ENCODE peak calls at places on chromosomes 5 and 9, in ten cellular contexts. G is AG08396; W is HCT116; X is EH; E is HEK293T; I is fibroblast of the conjunctiva; N is dorsolateral prefrontal cortex; B is activated CD4-positive, alpha-beta memory T cell treated with anti-CD3 and anti-CD28 coated beads, Interleukin-2, amount 10 ng/mL, durations not matched to agents 7 days and 5 days; Y is tibial nerve; M is cerebellar cortex. T is an unnamed sample.

GRCh38 chr9:35820076-35820475 is 5.2 kb upstream of the HINT2 start:
- DNase-seq in Y (no peak), B (no peak), I (no peak), N (no peak), X (peak), E (no peak), G (peak), M (no peak), W (no peak), T (peak)

GRCh38 chr9:73151653-73152382 is at the start of gene ANXA1:
- DNase-seq in B (no peak), W (peak), M (no peak), Y (no peak), I (peak), X (peak), G (peak), N (no peak), E (no peak), T (peak)

GRCh38 chr9:124513374-124513994 is 6.3 kb upstream of the NR5A1 start:
- DNase-seq in X (peak), W (no peak), I (no peak), B (no peak), E (no peak), N (no peak), G (no peak), Y (no peak), M (no peak), T (no peak)

GRCh38 chr5:173753307-173754168 is 134.6 kb upstream of the CPEB4 start:
- DNase-seq in Y (no peak), W (no peak), X (no peak), B (no peak), N (no peak), I (peak), M (peak), E (peak), G (no peak), T (peak)

GRCh38 chr5:166102947-166103346 is 2188.5 kb upstream of the WWC1 start:
- DNase-seq in N (no peak), I (no peak), G (no peak), E (no peak), B (no peak), Y (no peak), M (no peak), X (no peak), W (no peak), T (no peak)

GRCh38 chr5:139457241-139457640 is 5.3 kb downstream of the ECSCR start:
- DNase-seq in N (no peak), G (no peak), Y (no peak), E (no peak), W (no peak), I (no peak), M (no peak), X (no peak), B (no peak), T (no peak)

GRCh38 chr9:114163517-114163924 is 8.2 kb downstream of the COL27A1 start:
- DNase-seq in E (peak), I (peak), B (no peak), N (no peak), G (peak), W (no peak), X (peak), M (no peak), Y (no peak), T (peak)

GRCh38 chr9:15618540-15619331 is 65.9 kb downstream of the CCDC171 start:
- DNase-seq in E (no peak), X (no peak), B (no peak), G (no peak), Y (no peak), N (no peak), I (no peak), W (no peak), M (no peak), T (no peak)

GRCh38 chr9:134585021-134585561 is 56.5 kb upstream of the COL5A1 start:
- DNase-seq in W (no peak), X (no peak), Y (no peak), I (no peak), M (no peak), E (no peak), N (no peak), B (peak), G (no peak), T (no peak)

GRCh38 chr5:14528926-14529325 is 52.7 kb upstream of the OTULINL start:
- DNase-seq in N (no peak), E (no peak), W (no peak), X (no peak), G (no peak), I (no peak), M (no peak), B (no peak), Y (no peak), T (no peak)

GRCh38 chr5:154757647-154758406 is 2.6 kb downstream of the LARP1 start:
- DNase-seq in B (peak), W (no peak), M (no peak), G (no peak), E (no peak), X (peak), N (no peak), Y (no peak), I (no peak), T (peak)

GRCh38 chr5:165321912-165322311 is 1816.5 kb downstream of the MAT2B start:
- DNase-seq in Y (no peak), N (no peak), X (no peak), E (no peak), M (no peak), B (no peak), I (peak), W (no peak), G (peak), T (peak)

GRCh38 chr5:35651002-35651756 is 33.5 kb downstream of the SPEF2 start:
- DNase-seq in E (peak), M (peak), I (peak), N (no peak), B (peak), Y (no peak), W (peak), G (peak), X (peak), T (peak)

GRCh38 chr5:8905021-8905420 is 640.9 kb downstream of the SEMA5A start:
- DNase-seq in N (no peak), E (no peak), G (no peak), I (peak), Y (no peak), M (no peak), B (no peak), W (no peak), X (peak), T (peak)

GRCh38 chr5:72624641-72625236 is 117.5 kb upstream of the ZNF366 start:
- DNase-seq in M (peak), N (peak), G (peak), B (no peak), E (no peak), Y (no peak), W (no peak), X (peak), I (no peak), T (peak)

GRCh38 chr9:119412399-119412798 is 43.2 kb upstream of the BRINP1 start:
- DNase-seq in E (no peak), B (no peak), M (peak), X (no peak), W (no peak), G (no peak), N (no peak), Y (no peak), I (no peak), T (no peak)

GRCh38 chr5:95327211-95327610 is 42.3 kb upstream of the MCTP1 start:
- DNase-seq in M (no peak), X (no peak), G (no peak), I (no peak), Y (no peak), N (no peak), W (no peak), E (no peak), B (no peak), T (peak)

GRCh38 chr9:3852545-3852944 is 326.7 kb upstream of the RFX3 start:
- DNase-seq in B (no peak), X (no peak), Y (no peak), I (no peak), W (no peak), M (no peak), G (no peak), E (no peak), N (no peak), T (no peak)

GRCh38 chr5:59745422-59745863 is 148.1 kb downstream of the PDE4D start:
- DNase-seq in G (no peak), I (peak), M (peak), X (no peak), W (no peak), N (no peak), Y (no peak), E (peak), B (no peak), T (peak)

GRCh38 chr9:112348257-112348992 is 15.0 kb upstream of the PTBP3 start:
- DNase-seq in E (no peak), N (peak), M (peak), I (peak), W (no peak), Y (peak), G (peak), X (peak), B (peak), T (peak)

GRCh38 chr5:74320526-74320925 is 320.0 kb downstream of the ENC1 start:
- DNase-seq in G (no peak), N (no peak), E (no peak), M (no peak), X (no peak), I (no peak), W (no peak), B (no peak), Y (no peak), T (no peak)

GRCh38 chr5:150486402-150487198 is 21.3 kb upstream of the NDST1 start:
- DNase-seq in M (no peak), B (peak), I (no peak), N (no peak), E (peak), Y (peak), G (peak), X (peak), W (peak), T (peak)

GRCh38 chr9:125558453-125559084 is 148.4 kb downstream of the MAPKAP1 start:
- DNase-seq in I (peak), E (peak), X (peak), Y (peak), B (peak), M (peak), N (peak), W (peak), G (peak), T (peak)

GRCh38 chr5:127758884-127759283 is 55.7 kb downstream of the CCDC192 start:
- DNase-seq in B (no peak), X (no peak), Y (no peak), W (no peak), N (no peak), G (no peak), I (no peak), E (no peak), M (no peak), T (no peak)

GRCh38 chr5:66513130-66513529 is 83.1 kb upstream of the MAST4 start:
- DNase-seq in G (no peak), B (no peak), N (no peak), E (no peak), M (no peak), W (no peak), I (no peak), Y (no peak), X (no peak), T (no peak)

GRCh38 chr9:15033316-15033715 is 123.1 kb upstream of the FREM1 start:
- DNase-seq in B (no peak), X (no peak), I (no peak), W (no peak), Y (no peak), G (no peak), M (no peak), N (no peak), E (no peak), T (no peak)

GRCh38 chr5:150778517-150779396 is at the start of gene SMIM3:
- DNase-seq in W (no peak), M (peak), E (peak), B (peak), X (peak), N (peak), Y (peak), G (peak), I (no peak), T (peak)

GRCh38 chr5:58335518-58335917 is 124.4 kb downstream of the PLK2 start:
- DNase-seq in M (no peak), N (no peak), E (no peak), W (peak), Y (no peak), I (no peak), G (no peak), X (no peak), B (no peak), T (peak)

GRCh38 chr9:112006361-112007020 is 109.9 kb downstream of the UGCG start:
- DNase-seq in E (no peak), I (no peak), N (no peak), G (no peak), B (no peak), M (no peak), W (no peak), X (no peak), Y (no peak), T (no peak)

GRCh38 chr5:168579206-168579986 is at the start of gene PANK3:
- DNase-seq in Y (peak), I (peak), M (peak), B (peak), G (peak), N (peak), W (peak), E (peak), X (peak), T (peak)

GRCh38 chr5:98839469-98840383 is 66.3 kb downstream of the RGMB start:
- DNase-seq in W (no peak), X (peak), Y (no peak), B (no peak), G (peak), M (no peak), I (peak), E (no peak), N (no peak), T (peak)

GRCh38 chr9:125747053-125747764 is at the start of gene PBX3:
- DNase-seq in B (peak), W (no peak), E (peak), I (no peak), G (peak), M (peak), N (peak), X (peak), Y (peak), T (peak)

GRCh38 chr5:121550989-121551388 is 300.7 kb upstream of the FTMT start:
- DNase-seq in G (no peak), Y (no peak), E (no peak), I (no peak), M (no peak), W (no peak), B (no peak), X (no peak), N (no peak), T (no peak)

GRCh38 chr9:2677927-2678889 is 39.1 kb upstream of the KCNV2 start:
- DNase-seq in Y (no peak), W (no peak), B (no peak), E (no peak), N (no peak), M (no peak), I (no peak), G (no peak), X (no peak), T (no peak)